ENCODE peak calls at places on chromosomes 12 and 14, in ten cellular contexts. G is NT2/D1; Z is HTR-8/SVneo; V is cardiac fibroblast; Y is ELR; N is ovary; S is fibroblast of pulmonary artery; J is mucosa of gallbladder; X is NAMALWA; E is CD8-positive, alpha-beta memory T cell. H is an unnamed sample.

GRCh38 chr14:96940009-96940408 is 142.8 kb downstream of the VRK1 start:
- DNase-seq in X (peak; percentile 5), V (no peak), S (no peak), Z (peak; percentile 21), E (no peak), Y (peak; percentile 11), N (no peak), G (no peak), J (no peak), H (no peak)

GRCh38 chr14:83883732-83884131 is 1646.2 kb upstream of the FLRT2 start:
- DNase-seq in Y (no peak), Z (no peak), N (no peak), V (no peak), S (no peak), E (no peak), J (no peak), X (no peak), G (no peak), H (no peak)

GRCh38 chr14:34111505-34111904 is 160.6 kb upstream of the EGLN3 start:
- DNase-seq in N (no peak), X (no peak), Y (no peak), V (no peak), G (no peak), E (no peak), J (no peak), Z (no peak), S (no peak), H (no peak)

GRCh38 chr14:99024926-99025325 is 247.1 kb downstream of the BCL11B start:
- DNase-seq in J (no peak), S (no peak), X (no peak), Z (no peak), Y (no peak), G (no peak), N (no peak), E (no peak), V (no peak), H (no peak)

GRCh38 chr14:77376380-77376770 is 519 bp downstream of the TMED8 start:
- DNase-seq in Y (peak; percentile 37), G (no peak), V (peak; percentile 22), J (peak; percentile 11), S (no peak), E (no peak), N (peak; percentile 24), X (peak; percentile 51), Z (peak; percentile 55), H (peak; percentile 43)

GRCh38 chr12:9673404-9674225 is 4.1 kb downstream of the CLEC2D start:
- DNase-seq in V (peak; percentile 90), E (peak; percentile 54), J (peak; percentile 42), Z (peak; percentile 59), S (peak; percentile 93), G (peak; percentile 81), N (peak; percentile 31), Y (peak; percentile 88), X (peak; percentile 61), H (no peak)

GRCh38 chr14:44369401-44370123 is 137.5 kb downstream of the FSCB start:
- DNase-seq in Y (no peak), V (no peak), X (no peak), E (no peak), Z (no peak), S (no peak), J (no peak), N (no peak), G (no peak), H (no peak)

GRCh38 chr12:113088971-113089756 is 32.6 kb downstream of the DTX1 start:
- DNase-seq in X (peak; percentile 64), J (no peak), G (no peak), N (no peak), V (no peak), E (peak; percentile 19), S (no peak), Z (no peak), Y (no peak), H (no peak)

GRCh38 chr12:62581288-62582064 is 114.8 kb downstream of the MON2 start:
- DNase-seq in G (peak; percentile 20), J (no peak), X (peak; percentile 67), Z (peak; percentile 58), Y (peak; percentile 74), N (no peak), S (peak; percentile 81), V (peak; percentile 77), E (peak; percentile 19), H (no peak)

GRCh38 chr14:59202031-59202430 is 13.6 kb downstream of the DAAM1 start:
- DNase-seq in Z (no peak), S (no peak), G (no peak), N (no peak), E (peak; percentile 27), V (no peak), Y (no peak), X (no peak), J (no peak), H (no peak)

GRCh38 chr12:78185109-78185508 is 354.4 kb downstream of the NAV3 start:
- DNase-seq in Z (no peak), Y (peak; percentile 87), G (no peak), E (no peak), V (peak; percentile 76), N (no peak), S (no peak), J (no peak), X (no peak), H (no peak)

GRCh38 chr12:9926876-9927275 is 5.3 kb downstream of the CLEC2A start:
- DNase-seq in Z (no peak), J (no peak), V (no peak), Y (no peak), X (no peak), S (no peak), G (no peak), N (no peak), E (no peak), H (no peak)

GRCh38 chr12:34397591-34398365 is 375.5 kb downstream of the ALG10 start:
- DNase-seq in Z (no peak), N (peak; percentile 6), X (no peak), V (no peak), S (no peak), Y (no peak), G (no peak), J (peak; percentile 7), E (no peak), H (peak; percentile 25)

GRCh38 chr14:99568567-99569560 is 35.1 kb downstream of the CCDC85C start:
- DNase-seq in G (no peak), X (peak; percentile 65), E (no peak), Y (peak; percentile 43), Z (peak; percentile 51), V (peak; percentile 33), S (peak; percentile 53), J (no peak), N (peak; percentile 55), H (no peak)

GRCh38 chr12:102421801-102422583 is 58.4 kb downstream of the IGF1 start:
- DNase-seq in N (no peak), E (peak; percentile 5), V (no peak), Z (no peak), X (no peak), J (no peak), Y (peak; percentile 56), G (no peak), S (no peak), H (no peak)

GRCh38 chr14:75156111-75156510 is 20.3 kb downstream of the TMED10 start:
- DNase-seq in Y (no peak), Z (no peak), S (no peak), N (no peak), E (no peak), X (no peak), J (no peak), G (no peak), V (no peak), H (no peak)

GRCh38 chr14:99321236-99321925 is 49.4 kb upstream of the BCL11B start:
- DNase-seq in N (no peak), Y (no peak), X (no peak), E (no peak), Z (no peak), J (no peak), S (no peak), G (no peak), V (no peak), H (no peak)

GRCh38 chr14:67620217-67620789 is 583 bp downstream of the ARG2 start:
- DNase-seq in Z (peak; percentile 68), S (peak; percentile 7), Y (peak; percentile 29), J (no peak), E (no peak), G (no peak), V (no peak), N (peak; percentile 23), X (no peak), H (peak; percentile 45)

GRCh38 chr14:88831285-88831684 is 6.8 kb downstream of the TTC8 start:
- DNase-seq in G (no peak), E (no peak), Y (peak; percentile 73), X (no peak), Z (no peak), S (peak; percentile 65), N (peak; percentile 48), J (no peak), V (peak; percentile 75), H (no peak)

GRCh38 chr12:15679146-15679545 is 110.0 kb downstream of the EPS8 start:
- DNase-seq in S (no peak), Z (no peak), X (no peak), E (no peak), G (no peak), J (no peak), Y (peak; percentile 49), N (no peak), V (peak; percentile 45), H (no peak)

GRCh38 chr14:63705561-63706070 is 22.2 kb downstream of the SGPP1 start:
- DNase-seq in E (no peak), Z (no peak), Y (no peak), J (no peak), N (no peak), X (no peak), G (no peak), V (no peak), S (no peak), H (no peak)

GRCh38 chr12:49764126-49764525 is 22.8 kb downstream of the TMBIM6 start:
- DNase-seq in V (no peak), N (no peak), E (no peak), Y (no peak), S (no peak), Z (no peak), J (no peak), X (no peak), G (no peak), H (no peak)

GRCh38 chr14:68147331-68147730 is 327.8 kb downstream of the RAD51B start:
- DNase-seq in V (peak; percentile 50), Y (peak; percentile 36), N (no peak), G (no peak), X (no peak), J (no peak), E (no peak), S (peak; percentile 31), Z (no peak), H (no peak)

GRCh38 chr12:110501378-110501721 is 561 bp downstream of the VPS29 start:
- DNase-seq in S (peak; percentile 36), G (no peak), E (no peak), N (no peak), Z (no peak), J (no peak), X (no peak), V (peak; percentile 66), Y (peak; percentile 74), H (peak; percentile 53)

GRCh38 chr12:124687695-124688301 is 120.4 kb upstream of the NCOR2 start:
- DNase-seq in E (peak; percentile 8), J (no peak), N (peak; percentile 33), G (no peak), Z (no peak), X (no peak), S (peak; percentile 54), V (peak; percentile 35), Y (no peak), H (no peak)

GRCh38 chr14:57209561-57209960 is 59.1 kb downstream of the EXOC5 start:
- DNase-seq in J (no peak), V (peak; percentile 44), Y (peak; percentile 70), S (peak; percentile 47), E (no peak), N (no peak), Z (peak; percentile 43), G (no peak), X (no peak), H (no peak)

GRCh38 chr12:12333980-12334709 is 15.9 kb downstream of the MANSC1 start:
- DNase-seq in E (peak; percentile 50), V (peak; percentile 57), X (peak; percentile 83), S (peak; percentile 58), Y (peak; percentile 72), Z (peak; percentile 51), N (no peak), G (peak; percentile 85), J (peak; percentile 27), H (no peak)

GRCh38 chr14:39034481-39035296 is 68.3 kb downstream of the SEC23A start:
- DNase-seq in S (peak; percentile 46), V (peak; percentile 29), X (peak; percentile 49), Z (no peak), G (no peak), J (no peak), N (no peak), Y (peak; percentile 19), E (no peak), H (no peak)